ENCODE peak calls at places on chromosomes 11 and 22, in four cellular contexts. D, V, Y and N are unnamed samples.

GRCh38 chr22:44173154-44173553 is 7.6 kb upstream of the PARVG start:
- DNase-seq in D (no peak), V (no peak), Y (no peak), N (no peak)

GRCh38 chr11:2933376-2934056 is 4.3 kb upstream of the PHLDA2 start:
- DNase-seq in D (peak; percentile 14), Y (peak; percentile 21), V (no peak), N (no peak)

GRCh38 chr11:92240946-92241345 is 16.3 kb downstream of the FAT3 start:
- DNase-seq in D (no peak), Y (no peak), V (no peak), N (no peak)

GRCh38 chr22:41528132-41528766 is 16.0 kb downstream of the POLR3H start:
- DNase-seq in D (no peak), V (no peak), Y (no peak), N (no peak)

GRCh38 chr11:61158691-61159381 is 2.4 kb downstream of the VPS37C start:
- DNase-seq in D (no peak), V (no peak), Y (no peak), N (no peak)

GRCh38 chr11:78224906-78225420 is 36.2 kb downstream of the USP35 start:
- DNase-seq in V (no peak), D (no peak), Y (no peak), N (no peak)

GRCh38 chr11:9972917-9973504 is 309.1 kb downstream of the SWAP70 start:
- DNase-seq in V (peak; percentile 40), Y (no peak), D (no peak), N (peak; percentile 61)

GRCh38 chr11:65292866-65293265 is 21.8 kb upstream of the CDC42EP2 start:
- DNase-seq in Y (no peak), V (no peak), D (no peak), N (no peak)

GRCh38 chr22:32622004-32622761 is 147.6 kb downstream of the FBXO7 start:
- DNase-seq in D (peak; percentile 64), Y (no peak), V (peak; percentile 89), N (no peak)

GRCh38 chr11:31844351-31844750 is 33.2 kb upstream of the PAX6 start:
- DNase-seq in V (no peak), Y (no peak), D (no peak), N (no peak)

GRCh38 chr22:42188808-42189447 is 58.3 kb upstream of the CYP2D6 start:
- DNase-seq in Y (no peak), V (no peak), D (no peak), N (no peak)

GRCh38 chr11:10459029-10459970 is 4.2 kb downstream of the AMPD3 start:
- DNase-seq in V (no peak), Y (peak; percentile 80), D (no peak), N (peak; percentile 68)

GRCh38 chr11:102144357-102145342 is 34.4 kb downstream of the YAP1 start:
- DNase-seq in Y (no peak), D (no peak), V (peak; percentile 60), N (no peak)
- TF ChIP-seq NR2C2 in Y (no peak), D (no peak), V (no peak), N (no peak)

GRCh38 chr11:45658292-45658991 is 7.0 kb downstream of the CHST1 start:
- DNase-seq in Y (no peak), V (peak; percentile 10), D (peak; percentile 80), N (no peak)
- TF ChIP-seq NR2C2 in Y (no peak), V (no peak), D (no peak), N (no peak)

GRCh38 chr11:47143322-47143721 is 33.4 kb downstream of the ARFGAP2 start:
- DNase-seq in V (no peak), D (no peak), Y (no peak), N (no peak)
- TF ChIP-seq NR2C2 in V (no peak), D (no peak), Y (no peak), N (no peak)

DNA sequence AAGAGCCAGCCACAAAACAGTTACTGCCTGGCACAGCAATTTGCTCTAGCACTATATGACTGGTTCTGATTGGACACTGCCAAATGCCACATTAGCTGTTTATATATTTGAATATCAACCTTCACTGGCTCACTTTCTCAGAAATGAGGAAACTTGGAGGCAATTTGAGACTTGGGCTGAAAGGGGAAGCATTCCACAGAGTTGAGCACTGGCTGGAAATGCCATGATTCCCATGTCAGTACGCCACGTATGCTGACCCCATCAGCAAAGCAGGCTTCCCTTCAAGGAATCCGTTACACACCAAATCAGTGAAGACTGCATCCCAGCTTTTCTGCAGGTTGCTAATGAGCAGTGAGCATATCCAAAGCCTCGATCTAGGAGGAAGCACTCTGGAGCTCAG is 34.7 kb downstream of the GALNT18 start:
- DNase-seq in Y (no peak), V (no peak), D (no peak), N (no peak)
- TF ChIP-seq NR2C2 in Y (no peak), V (no peak), D (no peak), N (no peak)

DNA sequence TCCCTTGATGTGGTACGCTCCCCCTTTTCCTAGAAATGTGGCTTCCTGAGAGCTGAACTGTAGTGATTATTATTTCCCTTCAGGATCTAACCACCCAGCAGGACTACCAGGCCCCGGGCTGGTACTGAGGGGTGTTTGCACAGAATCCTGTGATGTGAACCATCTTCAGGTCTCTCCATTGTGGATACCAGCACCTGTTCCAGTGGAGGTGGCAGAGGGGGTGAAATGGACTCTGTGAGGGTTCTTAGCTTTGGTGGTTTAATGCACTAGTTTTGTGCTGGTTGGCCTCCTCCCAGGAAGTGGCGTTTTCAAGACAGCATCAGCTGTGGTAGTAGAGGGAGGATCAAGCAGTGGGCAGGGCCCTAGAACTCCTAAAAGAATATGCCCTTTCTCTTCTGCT is 18.6 kb downstream of the C11orf91 start:
- DNase-seq in V (no peak), Y (no peak), D (no peak), N (no peak)
- TF ChIP-seq NR2C2 in V (no peak), Y (no peak), D (no peak), N (no peak)

GRCh38 chr11:117930668-117931330 is 1.6 kb upstream of the TMPRSS13 start:
- DNase-seq in D (no peak), V (no peak), Y (no peak), N (no peak)

GRCh38 chr11:117931331-117931950 is 2.2 kb upstream of the TMPRSS13 start:
- DNase-seq in V (no peak), Y (no peak), D (no peak), N (no peak)

GRCh38 chr11:117932426-117932825 is 3.2 kb upstream of the TMPRSS13 start:
- DNase-seq in V (no peak), D (no peak), Y (no peak), N (no peak)

GRCh38 chr11:117932987-117933386 is 3.8 kb upstream of the TMPRSS13 start:
- DNase-seq in V (no peak), D (no peak), Y (no peak), N (no peak)

GRCh38 chr11:117931971-117932370 is 2.8 kb upstream of the TMPRSS13 start:
- DNase-seq in V (no peak), Y (peak; percentile 78), D (no peak), N (peak; percentile 26)
- TF ChIP-seq NR2C2 in V (no peak), Y (no peak), D (no peak), N (no peak)

GRCh38 chr11:87425391-87425790 is 387.7 kb downstream of the TMEM135 start:
- DNase-seq in D (no peak), Y (no peak), V (no peak), N (no peak)

GRCh38 chr11:87417951-87418350 is 380.2 kb downstream of the TMEM135 start:
- DNase-seq in V (no peak), Y (no peak), D (no peak), N (no peak)

GRCh38 chr11:87423161-87423560 is 385.4 kb downstream of the TMEM135 start:
- DNase-seq in Y (no peak), D (no peak), V (no peak), N (no peak)

GRCh38 chr11:87422566-87422965 is 384.8 kb downstream of the TMEM135 start:
- DNase-seq in D (no peak), V (no peak), Y (no peak), N (no peak)

GRCh38 chr11:87421422-87421821 is 383.7 kb downstream of the TMEM135 start:
- DNase-seq in Y (peak; percentile 27), V (peak; percentile 67), D (peak; percentile 32), N (peak; percentile 82)
- TF ChIP-seq NR2C2 in Y (no peak), V (no peak), D (no peak), N (no peak)

GRCh38 chr11:108632041-108632440 is 32.8 kb upstream of the DDX10 start:
- DNase-seq in Y (no peak), D (no peak), V (no peak), N (no peak)
- TF ChIP-seq NR2C2 in Y (no peak), D (no peak), V (no peak), N (no peak)

DNA sequence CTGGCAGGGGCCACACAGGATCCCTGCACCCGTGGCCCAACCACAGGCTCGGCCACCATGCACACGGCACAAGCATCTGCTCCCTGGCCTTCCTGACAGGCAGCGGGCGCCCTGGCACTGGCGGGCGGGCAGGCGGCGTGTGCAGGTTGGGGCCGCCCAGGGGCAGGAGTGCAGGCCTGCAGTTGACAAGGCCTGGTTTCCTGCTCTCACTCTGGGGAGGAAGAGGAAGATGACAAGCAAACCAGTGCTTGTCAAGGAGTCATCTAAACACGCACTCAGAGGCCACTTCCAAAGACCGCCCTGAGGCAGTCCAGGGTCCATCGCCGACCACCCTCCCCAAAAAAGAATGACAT is 65.4 kb upstream of the LINC01488 start:
- DNase-seq in D (no peak), Y (no peak), V (no peak), N (no peak)
- TF ChIP-seq NR2C2 in D (no peak), Y (no peak), V (no peak), N (no peak)